ENCODE peak calls at places on chromosome 10, in seven cellular contexts. One of them, this sample, is unnamed.

GRCh38 chr10:72612203-72612826 is 13.6 kb downstream of the MICU1 start:
- DNase-seq in IMR-90: no peak
- DNase-seq in H9: no peak
- DNase-seq in mesendoderm: no peak
- DNase-seq in H1: no peak
- DNase-seq in neuronal stem cell: no peak
- DNase-seq in trophoblast cell: no peak
- DNase-seq in this sample: peak; percentile 17

GRCh38 chr10:86899670-86900276 is 57.6 kb downstream of the MMRN2 start:
- DNase-seq in IMR-90: peak; percentile 71
- DNase-seq in H9: no peak
- DNase-seq in mesendoderm: peak; percentile 72
- DNase-seq in H1: no peak
- DNase-seq in neuronal stem cell: peak; percentile 54
- DNase-seq in trophoblast cell: peak; percentile 85
- DNase-seq in this sample: peak; percentile 72

GRCh38 chr10:113028393-113029054 is 78.5 kb downstream of the TCF7L2 start:
- DNase-seq in IMR-90: no peak
- DNase-seq in H9: no peak
- DNase-seq in mesendoderm: no peak
- DNase-seq in H1: no peak
- DNase-seq in neuronal stem cell: no peak
- DNase-seq in trophoblast cell: no peak
- DNase-seq in this sample: peak; percentile 33

GRCh38 chr10:91076991-91077548 is 143.4 kb upstream of the PCGF5 start:
- DNase-seq in IMR-90: no peak
- DNase-seq in H9: no peak
- DNase-seq in mesendoderm: no peak
- DNase-seq in H1: no peak
- DNase-seq in neuronal stem cell: no peak
- DNase-seq in trophoblast cell: no peak
- DNase-seq in this sample: no peak

GRCh38 chr10:36053271-36053670 is 411.2 kb upstream of the FZD8 start:
- DNase-seq in IMR-90: no peak
- DNase-seq in H9: no peak
- DNase-seq in mesendoderm: no peak
- DNase-seq in H1: no peak
- DNase-seq in neuronal stem cell: no peak
- DNase-seq in trophoblast cell: peak; percentile 82
- DNase-seq in this sample: no peak

GRCh38 chr10:118459642-118460193 is 117.6 kb upstream of the FAM204A start:
- DNase-seq in IMR-90: peak; percentile 39
- DNase-seq in H9: peak; percentile 75
- DNase-seq in mesendoderm: peak; percentile 80
- DNase-seq in H1: peak; percentile 69
- DNase-seq in neuronal stem cell: peak; percentile 74
- DNase-seq in trophoblast cell: peak; percentile 87
- DNase-seq in this sample: peak; percentile 53

GRCh38 chr10:14022052-14022451 is 308.7 kb downstream of the FRMD4A start:
- DNase-seq in IMR-90: no peak
- DNase-seq in H9: no peak
- DNase-seq in mesendoderm: no peak
- DNase-seq in H1: no peak
- DNase-seq in neuronal stem cell: no peak
- DNase-seq in trophoblast cell: no peak
- DNase-seq in this sample: no peak

GRCh38 chr10:3366735-3367405 is 194.3 kb upstream of the PITRM1 start:
- DNase-seq in IMR-90: no peak
- DNase-seq in H9: no peak
- DNase-seq in mesendoderm: no peak
- DNase-seq in H1: no peak
- DNase-seq in neuronal stem cell: no peak
- DNase-seq in trophoblast cell: no peak
- DNase-seq in this sample: no peak

GRCh38 chr10:44261710-44262455 is 123.0 kb downstream of the CXCL12 start:
- DNase-seq in IMR-90: peak; percentile 56
- DNase-seq in H9: no peak
- DNase-seq in mesendoderm: no peak
- DNase-seq in H1: no peak
- DNase-seq in neuronal stem cell: no peak
- DNase-seq in trophoblast cell: no peak
- DNase-seq in this sample: peak; percentile 42

GRCh38 chr10:84248794-84249193 is 3.9 kb downstream of the RGR start:
- DNase-seq in IMR-90: no peak
- DNase-seq in H9: no peak
- DNase-seq in mesendoderm: no peak
- DNase-seq in H1: no peak
- DNase-seq in neuronal stem cell: no peak
- DNase-seq in trophoblast cell: no peak
- DNase-seq in this sample: no peak

GRCh38 chr10:70234668-70235447 is 1.6 kb upstream of the PPA1 start:
- DNase-seq in IMR-90: peak; percentile 84
- DNase-seq in H9: no peak
- DNase-seq in mesendoderm: no peak
- DNase-seq in H1: no peak
- DNase-seq in neuronal stem cell: no peak
- DNase-seq in trophoblast cell: no peak
- DNase-seq in this sample: peak; percentile 69

GRCh38 chr10:58266826-58267712 is 625 bp downstream of the IPMK start:
- DNase-seq in IMR-90: peak; percentile 59
- DNase-seq in H9: peak; percentile 52
- DNase-seq in mesendoderm: peak; percentile 60
- DNase-seq in H1: peak; percentile 66
- DNase-seq in neuronal stem cell: peak; percentile 30
- DNase-seq in trophoblast cell: peak; percentile 96
- DNase-seq in this sample: peak; percentile 86

GRCh38 chr10:65614956-65615565 is 1310.8 kb upstream of the LRRTM3 start:
- DNase-seq in IMR-90: no peak
- DNase-seq in H9: no peak
- DNase-seq in mesendoderm: no peak
- DNase-seq in H1: no peak
- DNase-seq in neuronal stem cell: no peak
- DNase-seq in trophoblast cell: no peak
- DNase-seq in this sample: no peak

GRCh38 chr10:20254497-20254896 is 438.3 kb downstream of the PLXDC2 start:
- DNase-seq in IMR-90: no peak
- DNase-seq in H9: no peak
- DNase-seq in mesendoderm: no peak
- DNase-seq in H1: no peak
- DNase-seq in neuronal stem cell: no peak
- DNase-seq in trophoblast cell: no peak
- DNase-seq in this sample: no peak

GRCh38 chr10:73867126-73867807 is 7.1 kb downstream of the CAMK2G start:
- DNase-seq in IMR-90: no peak
- DNase-seq in H9: no peak
- DNase-seq in mesendoderm: no peak
- DNase-seq in H1: no peak
- DNase-seq in neuronal stem cell: no peak
- DNase-seq in trophoblast cell: no peak
- DNase-seq in this sample: no peak

GRCh38 chr10:72097448-72098300 is 9.3 kb upstream of the SPOCK2 start:
- DNase-seq in IMR-90: peak; percentile 99
- DNase-seq in H9: no peak
- DNase-seq in mesendoderm: no peak
- DNase-seq in H1: no peak
- DNase-seq in neuronal stem cell: no peak
- DNase-seq in trophoblast cell: no peak
- DNase-seq in this sample: peak; percentile 98

GRCh38 chr10:50310560-50311174 is 59.4 kb upstream of the ASAH2 start:
- DNase-seq in IMR-90: no peak
- DNase-seq in H9: peak; percentile 74
- DNase-seq in mesendoderm: peak; percentile 79
- DNase-seq in H1: peak; percentile 77
- DNase-seq in neuronal stem cell: no peak
- DNase-seq in trophoblast cell: peak; percentile 52
- DNase-seq in this sample: no peak

GRCh38 chr10:116985611-116986010 is 19.4 kb downstream of the SHTN1 start:
- DNase-seq in IMR-90: peak; percentile 53
- DNase-seq in H9: no peak
- DNase-seq in mesendoderm: no peak
- DNase-seq in H1: no peak
- DNase-seq in neuronal stem cell: no peak
- DNase-seq in trophoblast cell: no peak
- DNase-seq in this sample: peak; percentile 23

GRCh38 chr10:61837748-61838055 is 63.8 kb upstream of the ARID5B start:
- DNase-seq in IMR-90: no peak
- DNase-seq in H9: no peak
- DNase-seq in mesendoderm: peak; percentile 37
- DNase-seq in H1: no peak
- DNase-seq in neuronal stem cell: no peak
- DNase-seq in trophoblast cell: no peak
- DNase-seq in this sample: peak; percentile 26

GRCh38 chr10:113329121-113329596 is 223.7 kb upstream of the HABP2 start:
- DNase-seq in IMR-90: peak; percentile 62
- DNase-seq in H9: no peak
- DNase-seq in mesendoderm: no peak
- DNase-seq in H1: no peak
- DNase-seq in neuronal stem cell: no peak
- DNase-seq in trophoblast cell: peak; percentile 90
- DNase-seq in this sample: peak; percentile 80

GRCh38 chr10:118793545-118793944 is 38.8 kb upstream of the CACUL1 start:
- DNase-seq in IMR-90: no peak
- DNase-seq in H9: no peak
- DNase-seq in mesendoderm: no peak
- DNase-seq in H1: no peak
- DNase-seq in neuronal stem cell: no peak
- DNase-seq in trophoblast cell: peak; percentile 35
- DNase-seq in this sample: no peak

GRCh38 chr10:66627156-66627555 is 298.7 kb upstream of the LRRTM3 start:
- DNase-seq in IMR-90: no peak
- DNase-seq in H9: peak; percentile 45
- DNase-seq in mesendoderm: peak; percentile 81
- DNase-seq in H1: no peak
- DNase-seq in neuronal stem cell: no peak
- DNase-seq in trophoblast cell: no peak
- DNase-seq in this sample: peak; percentile 1

GRCh38 chr10:13271552-13272163 is 28.2 kb downstream of the PHYH start:
- DNase-seq in IMR-90: peak; percentile 22
- DNase-seq in H9: peak; percentile 92
- DNase-seq in mesendoderm: peak; percentile 90
- DNase-seq in H1: peak; percentile 91
- DNase-seq in neuronal stem cell: no peak
- DNase-seq in trophoblast cell: no peak
- DNase-seq in this sample: peak; percentile 4

GRCh38 chr10:96306516-96306915 is 2.3 kb downstream of the DNTT start:
- DNase-seq in IMR-90: no peak
- DNase-seq in H9: no peak
- DNase-seq in mesendoderm: no peak
- DNase-seq in H1: no peak
- DNase-seq in neuronal stem cell: no peak
- DNase-seq in trophoblast cell: no peak
- DNase-seq in this sample: no peak

GRCh38 chr10:7401782-7402181 is 9.1 kb downstream of the SFMBT2 start:
- DNase-seq in IMR-90: no peak
- DNase-seq in H9: no peak
- DNase-seq in mesendoderm: no peak
- DNase-seq in H1: no peak
- DNase-seq in neuronal stem cell: no peak
- DNase-seq in trophoblast cell: no peak
- DNase-seq in this sample: no peak

DNA sequence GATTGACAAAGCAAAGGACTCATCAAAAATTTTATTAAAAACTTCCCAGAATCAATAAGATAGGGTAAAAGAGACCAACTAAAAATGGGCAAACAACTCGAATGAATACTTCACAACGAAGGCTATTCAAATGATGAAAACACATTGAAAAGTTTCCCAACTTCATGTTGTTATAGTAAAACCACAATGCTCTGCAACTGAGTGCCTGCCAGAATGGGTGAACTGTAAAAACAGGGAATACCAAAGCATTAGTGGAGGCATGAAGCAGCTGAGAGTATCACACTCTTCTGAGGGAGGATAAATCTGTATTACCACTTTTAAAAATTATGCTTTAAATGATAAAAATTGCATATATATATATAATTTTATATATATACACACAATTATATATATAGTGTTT is 1214.7 kb downstream of the SORCS3 start:
- DNase-seq in IMR-90: no peak
- DNase-seq in H9: no peak
- DNase-seq in mesendoderm: no peak
- DNase-seq in H1: no peak
- DNase-seq in neuronal stem cell: no peak
- DNase-seq in trophoblast cell: no peak
- DNase-seq in this sample: no peak
- H2AK5ac ChIP-seq in IMR-90: no peak overlapping the region
- H2AK5ac ChIP-seq in H9: no peak overlapping the region
- H2AK5ac ChIP-seq in mesendoderm: no peak overlapping the region
- H2AK5ac ChIP-seq in H1: no peak overlapping the region
- H2AK5ac ChIP-seq in neuronal stem cell: no peak overlapping the region
- H2AK5ac ChIP-seq in trophoblast cell: no peak overlapping the region
- H2AK5ac ChIP-seq in this sample: no peak overlapping the region

GRCh38 chr10:4786043-4786839 is 39.8 kb upstream of the AKR1E2 start:
- DNase-seq in IMR-90: no peak
- DNase-seq in H9: no peak
- DNase-seq in mesendoderm: no peak
- DNase-seq in H1: no peak
- DNase-seq in neuronal stem cell: no peak
- DNase-seq in trophoblast cell: no peak
- DNase-seq in this sample: no peak
- H2AK5ac ChIP-seq in IMR-90: peak overlapping the region; percentile 23
- H2AK5ac ChIP-seq in H9: no peak overlapping the region
- H2AK5ac ChIP-seq in mesendoderm: no peak overlapping the region
- H2AK5ac ChIP-seq in H1: no peak overlapping the region
- H2AK5ac ChIP-seq in neuronal stem cell: no peak overlapping the region
- H2AK5ac ChIP-seq in trophoblast cell: no peak overlapping the region
- H2AK5ac ChIP-seq in this sample: no peak overlapping the region

DNA sequence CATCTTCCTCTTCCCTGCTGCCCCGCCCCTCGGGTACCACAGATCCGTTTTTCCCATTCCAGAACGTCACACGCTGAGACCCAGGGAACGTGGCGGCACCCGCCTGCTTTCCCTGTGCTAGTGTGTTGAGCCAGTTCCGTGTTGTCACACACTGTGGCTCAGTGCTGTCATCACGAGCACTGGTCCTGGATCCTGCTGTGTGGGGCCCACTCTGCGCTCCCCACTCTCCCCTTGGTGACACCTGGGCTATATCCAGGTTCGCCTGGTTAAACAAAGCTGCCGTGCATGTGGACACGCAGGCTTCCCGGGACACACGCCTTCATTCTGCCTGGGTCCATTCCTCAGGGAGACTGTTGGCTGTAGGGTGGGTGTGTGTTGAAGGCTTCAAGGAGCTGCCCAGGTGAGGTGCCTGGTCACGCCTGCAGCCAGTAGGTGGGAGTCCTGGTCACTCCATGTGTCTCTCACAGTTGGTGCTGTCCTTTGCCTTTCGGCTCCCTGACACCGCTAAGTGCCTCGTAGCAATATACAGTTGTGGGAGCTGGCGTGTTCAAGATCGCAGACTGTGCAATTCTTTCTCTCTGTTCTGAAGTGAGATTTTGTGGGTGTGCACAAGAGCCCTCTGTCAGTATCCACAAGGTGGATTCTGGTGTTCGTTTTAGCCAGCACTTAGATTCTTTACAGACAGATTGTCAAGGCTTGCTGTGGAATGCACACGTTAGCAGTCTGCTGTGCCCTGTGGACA is 88.6 kb downstream of the INPP5A start:
- DNase-seq in IMR-90: no peak
- DNase-seq in H9: no peak
- DNase-seq in mesendoderm: no peak
- DNase-seq in H1: no peak
- DNase-seq in neuronal stem cell: no peak
- DNase-seq in trophoblast cell: no peak
- DNase-seq in this sample: no peak
- H2AK5ac ChIP-seq in IMR-90: no peak overlapping the region
- H2AK5ac ChIP-seq in H9: no peak overlapping the region
- H2AK5ac ChIP-seq in mesendoderm: no peak overlapping the region
- H2AK5ac ChIP-seq in H1: no peak overlapping the region
- H2AK5ac ChIP-seq in neuronal stem cell: no peak overlapping the region
- H2AK5ac ChIP-seq in trophoblast cell: no peak overlapping the region
- H2AK5ac ChIP-seq in this sample: no peak overlapping the region

GRCh38 chr10:105875050-105875449 is 1234.0 kb downstream of the SORCS3 start:
- DNase-seq in IMR-90: no peak
- DNase-seq in H9: no peak
- DNase-seq in mesendoderm: no peak
- DNase-seq in H1: no peak
- DNase-seq in neuronal stem cell: no peak
- DNase-seq in trophoblast cell: no peak
- DNase-seq in this sample: no peak
- H2AK5ac ChIP-seq in IMR-90: no peak overlapping the region
- H2AK5ac ChIP-seq in H9: no peak overlapping the region
- H2AK5ac ChIP-seq in mesendoderm: no peak overlapping the region
- H2AK5ac ChIP-seq in H1: no peak overlapping the region
- H2AK5ac ChIP-seq in neuronal stem cell: no peak overlapping the region
- H2AK5ac ChIP-seq in trophoblast cell: no peak overlapping the region
- H2AK5ac ChIP-seq in this sample: no peak overlapping the region

This sample was measured in mesenchymal stem cell.